ENCODE peak calls at places on chromosomes 2 and 18, in four cellular contexts. One of them, this sample, is unnamed. For H3K4me1, the result is how much of the 10 kb centered on the place peaks cover.

GRCh38 chr2:70113396-70114100 is 26.3 kb downstream of the PCBP1 start:
- DNase-seq in A549: no peak
- DNase-seq in adrenal gland: peak
- DNase-seq in uterus: no peak
- DNase-seq in this sample: no peak

GRCh38 chr2:60335533-60336237 is 217.8 kb downstream of the BCL11A start:
- DNase-seq in A549: no peak
- DNase-seq in adrenal gland: no peak
- DNase-seq in uterus: no peak
- DNase-seq in this sample: no peak

GRCh38 chr2:23585218-23585945 is 200.4 kb downstream of the KLHL29 start:
- DNase-seq in A549: no peak
- DNase-seq in adrenal gland: no peak
- DNase-seq in uterus: no peak
- DNase-seq in this sample: no peak

GRCh38 chr18:44592639-44593038 is 88.0 kb upstream of the SETBP1 start:
- DNase-seq in A549: no peak
- DNase-seq in adrenal gland: no peak
- DNase-seq in uterus: no peak
- DNase-seq in this sample: no peak

GRCh38 chr2:111178730-111179405 is 58.2 kb downstream of the BCL2L11 start:
- DNase-seq in A549: peak
- DNase-seq in adrenal gland: no peak
- DNase-seq in uterus: no peak
- DNase-seq in this sample: no peak

GRCh38 chr2:141317986-141318385 is 812.8 kb downstream of the LRP1B start:
- DNase-seq in A549: no peak
- DNase-seq in adrenal gland: no peak
- DNase-seq in uterus: no peak
- DNase-seq in this sample: no peak

GRCh38 chr2:8028436-8028835 is 653.4 kb upstream of the ID2 start:
- DNase-seq in A549: no peak
- DNase-seq in adrenal gland: no peak
- DNase-seq in uterus: no peak
- DNase-seq in this sample: no peak

GRCh38 chr2:43019536-43020183 is 206.7 kb downstream of the ZFP36L2 start:
- DNase-seq in A549: no peak
- DNase-seq in adrenal gland: no peak
- DNase-seq in uterus: no peak
- DNase-seq in this sample: no peak

GRCh38 chr2:72263781-72264060 is 116.1 kb upstream of the CYP26B1 start:
- DNase-seq in A549: no peak
- DNase-seq in adrenal gland: peak
- DNase-seq in uterus: no peak
- DNase-seq in this sample: no peak

GRCh38 chr2:74366036-74366435 is 14.1 kb downstream of the DCTN1 start:
- DNase-seq in A549: no peak
- DNase-seq in adrenal gland: no peak
- DNase-seq in uterus: no peak
- DNase-seq in this sample: no peak

GRCh38 chr2:171655584-171655983 is 31.7 kb upstream of the DYNC1I2 start:
- DNase-seq in A549: no peak
- DNase-seq in adrenal gland: no peak
- DNase-seq in uterus: no peak
- DNase-seq in this sample: no peak

GRCh38 chr2:227125506-227125905 is 38.5 kb downstream of the COL4A4 start:
- DNase-seq in A549: no peak
- DNase-seq in adrenal gland: peak
- DNase-seq in uterus: no peak
- DNase-seq in this sample: no peak

GRCh38 chr2:227117852-227118251 is 46.2 kb downstream of the COL4A4 start:
- DNase-seq in A549: no peak
- DNase-seq in adrenal gland: no peak
- DNase-seq in uterus: no peak
- DNase-seq in this sample: no peak

GRCh38 chr2:227127236-227127635 is 36.8 kb downstream of the COL4A4 start:
- DNase-seq in A549: no peak
- DNase-seq in adrenal gland: no peak
- DNase-seq in uterus: no peak
- DNase-seq in this sample: no peak

GRCh38 chr2:227118353-227118752 is 45.7 kb downstream of the COL4A4 start:
- DNase-seq in A549: no peak
- DNase-seq in adrenal gland: no peak
- DNase-seq in uterus: no peak
- DNase-seq in this sample: no peak

DNA sequence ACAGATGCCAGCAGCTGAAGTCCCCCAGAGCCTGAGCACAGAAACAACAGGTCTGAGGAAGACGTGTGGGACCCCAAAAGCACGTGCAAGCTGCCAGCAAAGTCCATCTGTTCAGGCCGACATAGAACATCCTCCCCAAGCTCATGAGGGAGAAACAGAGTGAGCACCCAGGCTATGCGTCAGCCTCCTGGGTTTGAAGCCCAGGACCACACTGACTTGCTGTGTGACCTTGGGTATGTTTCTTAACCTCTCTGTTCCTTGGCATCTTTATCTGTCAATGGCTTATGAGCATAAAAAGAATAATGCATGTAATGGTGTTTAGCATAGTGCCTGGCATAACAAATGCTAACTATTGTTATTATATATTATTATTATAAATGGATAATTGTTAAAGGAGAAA is 40.3 kb downstream of the COL4A4 start:
- DNase-seq in A549: no peak
- DNase-seq in adrenal gland: no peak
- DNase-seq in uterus: no peak
- DNase-seq in this sample: no peak
- TF ChIP-seq CTCF in A549: no peak
- TF ChIP-seq CTCF in adrenal gland: no peak
- TF ChIP-seq CTCF in uterus: no peak
- TF ChIP-seq CTCF in this sample: no peak

DNA sequence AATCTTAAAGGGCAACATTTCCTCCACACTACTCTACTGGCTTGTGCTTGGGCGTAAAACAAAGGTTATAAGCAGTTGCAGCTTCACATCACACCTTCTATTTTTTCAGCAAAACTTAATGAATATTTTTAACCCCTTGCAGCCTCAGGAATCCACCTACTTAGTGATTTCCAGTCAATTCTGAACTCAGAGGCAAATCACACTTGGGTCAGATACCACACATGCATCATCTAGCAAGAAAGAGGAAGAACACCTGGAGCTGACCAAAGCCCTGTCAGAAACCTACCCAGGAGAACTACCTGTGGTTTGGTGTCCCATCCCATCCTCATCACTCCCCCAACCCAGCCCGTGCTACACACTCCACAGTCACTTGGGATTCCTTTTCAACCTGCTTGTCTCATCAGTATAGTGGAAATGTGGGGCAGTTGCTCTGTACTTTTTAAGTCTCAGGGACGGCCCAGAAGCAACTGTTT is 25.5 kb downstream of the PIAS2 start:
- DNase-seq in A549: no peak
- DNase-seq in adrenal gland: no peak
- DNase-seq in uterus: no peak
- DNase-seq in this sample: no peak
- H3K4me1 ChIP-seq in A549: under half
- H3K4me1 ChIP-seq in adrenal gland: under half
- H3K4me1 ChIP-seq in uterus: under half
- H3K4me1 ChIP-seq in this sample: under half

DNA sequence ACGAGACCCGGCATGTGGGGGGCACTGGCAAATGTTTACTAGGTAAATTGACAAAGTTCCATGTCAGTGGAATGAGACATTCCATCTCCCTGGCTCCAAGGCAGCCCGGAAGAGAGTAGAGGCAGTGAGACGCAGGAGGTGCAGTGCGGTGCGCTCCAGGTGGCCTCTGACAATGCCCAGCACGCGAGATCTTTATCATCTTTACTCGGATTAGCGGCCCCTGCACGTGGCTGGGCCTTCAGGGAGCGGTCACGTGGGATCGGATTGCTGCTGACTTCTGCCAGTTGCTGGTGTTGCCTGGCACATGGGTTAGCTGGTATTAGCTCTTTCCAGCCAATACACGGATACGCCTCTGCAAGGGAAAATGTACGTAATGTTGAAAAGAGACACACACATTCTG is 151.2 kb upstream of the ALKAL2 start:
- DNase-seq in A549: no peak
- DNase-seq in adrenal gland: no peak
- DNase-seq in uterus: no peak
- DNase-seq in this sample: no peak
- H3K27ac ChIP-seq in A549: no peak
- H3K27ac ChIP-seq in adrenal gland: no peak
- H3K27ac ChIP-seq in uterus: no peak
- H3K27ac ChIP-seq in this sample: no peak

DNA sequence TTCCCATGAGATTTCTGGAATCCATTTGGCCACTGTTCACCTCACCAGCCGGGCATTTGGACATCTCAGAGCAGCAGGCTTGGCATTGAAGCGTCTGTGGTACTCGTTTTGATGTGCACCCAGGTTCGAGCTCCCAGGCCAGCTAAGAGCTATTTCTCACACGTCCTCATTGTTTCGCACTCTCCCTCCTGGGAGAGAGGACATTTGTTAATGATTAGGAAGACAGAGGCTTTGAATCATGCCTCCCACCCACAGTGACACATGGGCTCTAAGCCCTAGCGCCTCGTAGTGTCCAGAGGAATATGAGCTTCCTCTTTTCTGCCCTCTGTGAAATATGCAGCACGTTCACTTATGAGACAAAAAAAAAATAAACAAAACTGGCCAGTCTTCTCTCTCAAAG is 361.8 kb downstream of the RND3 start:
- DNase-seq in A549: peak
- DNase-seq in adrenal gland: no peak
- DNase-seq in uterus: no peak
- DNase-seq in this sample: no peak
- TF ChIP-seq CTCF in A549: peak
- TF ChIP-seq CTCF in adrenal gland: no peak
- TF ChIP-seq CTCF in uterus: no peak
- TF ChIP-seq CTCF in this sample: no peak